ENCODE peak calls at places on chromosomes 3 and 15, in five cellular contexts. X, W, C, F and Z are unnamed samples.

GRCh38 chr3:36792342-36792741 is 28.0 kb upstream of the DCLK3 start:
- DNase-seq in X (peak), W (peak), C (peak), F (peak), Z (peak)

GRCh38 chr15:65305776-65306175 is 1.3 kb downstream of the RNU5B-1 start:
- DNase-seq in X (no peak), W (no peak), C (no peak), F (no peak), Z (no peak)

GRCh38 chr3:55659023-55659355 is 171.9 kb upstream of the WNT5A start:
- DNase-seq in X (no peak), W (no peak), C (no peak), F (no peak), Z (no peak)

GRCh38 chr15:83288381-83288801 is 3.9 kb upstream of the BNC1 start:
- DNase-seq in X (no peak), W (no peak), C (no peak), F (no peak), Z (no peak)

GRCh38 chr15:71730277-71731144 is 79.8 kb upstream of the NR2E3 start:
- DNase-seq in X (peak), W (peak), C (peak), F (peak), Z (peak)

GRCh38 chr3:186414735-186415419 is 52.8 kb upstream of the DGKG start:
- DNase-seq in X (no peak), W (no peak), C (peak), F (no peak), Z (peak)

GRCh38 chr3:55486101-55486856 is 827 bp downstream of the WNT5A start:
- DNase-seq in X (peak), W (no peak), C (peak), F (no peak), Z (peak)

GRCh38 chr15:98444067-98444600 is 204.2 kb upstream of the IGF1R start:
- DNase-seq in X (no peak), W (no peak), C (no peak), F (no peak), Z (no peak)

GRCh38 chr15:70121656-70122297 is 24.1 kb upstream of the TLE3 start:
- DNase-seq in X (no peak), W (no peak), C (peak), F (no peak), Z (peak)

GRCh38 chr3:31748281-31749245 is 215.8 kb downstream of the STT3B start:
- DNase-seq in X (peak), W (no peak), C (no peak), F (no peak), Z (no peak)

GRCh38 chr3:97235611-97236315 is 421.4 kb downstream of the EPHA6 start:
- DNase-seq in X (no peak), W (no peak), C (no peak), F (no peak), Z (no peak)

GRCh38 chr3:172216843-172217404 is 177.5 kb downstream of the FNDC3B start:
- DNase-seq in X (no peak), W (no peak), C (no peak), F (no peak), Z (no peak)

GRCh38 chr15:71447328-71448250 is 332.3 kb downstream of the THSD4 start:
- DNase-seq in X (no peak), W (no peak), C (peak), F (no peak), Z (peak)

GRCh38 chr3:40504636-40505430 is 1.0 kb upstream of the ZNF620 start:
- DNase-seq in X (no peak), W (no peak), C (peak), F (no peak), Z (peak)

GRCh38 chr3:72727726-72728125 is 120.5 kb downstream of the SHQ1 start:
- DNase-seq in X (no peak), W (no peak), C (no peak), F (no peak), Z (no peak)

GRCh38 chr3:73546961-73547360 is 77.8 kb downstream of the PDZRN3 start:
- DNase-seq in X (no peak), W (no peak), C (peak), F (no peak), Z (peak)

GRCh38 chr3:157958471-157958870 is 147.7 kb downstream of the SHOX2 start:
- DNase-seq in X (no peak), W (no peak), C (no peak), F (peak), Z (no peak)

GRCh38 chr3:77799280-77799679 is 759.4 kb downstream of the ROBO2 start:
- DNase-seq in X (no peak), W (no peak), C (no peak), F (no peak), Z (no peak)

GRCh38 chr15:31259562-31260252 is 66.9 kb upstream of the KLF13 start:
- DNase-seq in X (no peak), W (no peak), C (no peak), F (no peak), Z (no peak)

GRCh38 chr15:86016750-86017149 is 62.9 kb upstream of the AGBL1 start:
- DNase-seq in X (no peak), W (no peak), C (no peak), F (no peak), Z (no peak)

GRCh38 chr3:173993299-173993698 is 595.8 kb downstream of the NLGN1 start:
- DNase-seq in X (no peak), W (no peak), C (peak), F (peak), Z (peak)